ENCODE peak calls at places on chromosomes 3 and 15, in four cellular contexts. One of them, this sample, is unnamed.

GRCh38 chr3:40771112-40771511 is 246.4 kb downstream of the ZNF621 start:
- DNase-seq in stimulated activated CD4-positive, alpha-beta T cell treated with anti-CD3 and anti-CD28 coated beads, Interleukin-1b, Interleukin-23, amount 100 ng/mL, for 24 hours: no peak
- DNase-seq in brain microvascular endothelial cell: no peak
- DNase-seq in GM03348: no peak
- DNase-seq in this sample: no peak

GRCh38 chr15:34436956-34437442 is 609 bp downstream of the GOLGA8A start:
- DNase-seq in stimulated activated CD4-positive, alpha-beta T cell treated with anti-CD3 and anti-CD28 coated beads, Interleukin-1b, Interleukin-23, amount 100 ng/mL, for 24 hours: peak
- DNase-seq in brain microvascular endothelial cell: no peak
- DNase-seq in GM03348: peak
- DNase-seq in this sample: peak

GRCh38 chr15:77617507-77618285 is 15.0 kb downstream of the LINGO1 start:
- DNase-seq in stimulated activated CD4-positive, alpha-beta T cell treated with anti-CD3 and anti-CD28 coated beads, Interleukin-1b, Interleukin-23, amount 100 ng/mL, for 24 hours: no peak
- DNase-seq in brain microvascular endothelial cell: no peak
- DNase-seq in GM03348: no peak
- DNase-seq in this sample: no peak

GRCh38 chr15:62241135-62241770 is 76.2 kb upstream of the C2CD4B start:
- DNase-seq in stimulated activated CD4-positive, alpha-beta T cell treated with anti-CD3 and anti-CD28 coated beads, Interleukin-1b, Interleukin-23, amount 100 ng/mL, for 24 hours: no peak
- DNase-seq in brain microvascular endothelial cell: peak
- DNase-seq in GM03348: no peak
- DNase-seq in this sample: no peak

GRCh38 chr15:72474466-72474911 is 359 bp downstream of the ARIH1 start:
- DNase-seq in stimulated activated CD4-positive, alpha-beta T cell treated with anti-CD3 and anti-CD28 coated beads, Interleukin-1b, Interleukin-23, amount 100 ng/mL, for 24 hours: peak
- DNase-seq in brain microvascular endothelial cell: no peak
- DNase-seq in GM03348: no peak
- DNase-seq in this sample: no peak

GRCh38 chr15:68425428-68426060 is 6.4 kb downstream of the ITGA11 start:
- DNase-seq in stimulated activated CD4-positive, alpha-beta T cell treated with anti-CD3 and anti-CD28 coated beads, Interleukin-1b, Interleukin-23, amount 100 ng/mL, for 24 hours: no peak
- DNase-seq in brain microvascular endothelial cell: no peak
- DNase-seq in GM03348: peak
- DNase-seq in this sample: no peak

GRCh38 chr3:140428380-140428779 is 249.5 kb upstream of the TRIM42 start:
- DNase-seq in stimulated activated CD4-positive, alpha-beta T cell treated with anti-CD3 and anti-CD28 coated beads, Interleukin-1b, Interleukin-23, amount 100 ng/mL, for 24 hours: no peak
- DNase-seq in brain microvascular endothelial cell: no peak
- DNase-seq in GM03348: no peak
- DNase-seq in this sample: no peak

GRCh38 chr15:57345584-57345983 is 30.7 kb upstream of the CGNL1 start:
- DNase-seq in stimulated activated CD4-positive, alpha-beta T cell treated with anti-CD3 and anti-CD28 coated beads, Interleukin-1b, Interleukin-23, amount 100 ng/mL, for 24 hours: no peak
- DNase-seq in brain microvascular endothelial cell: no peak
- DNase-seq in GM03348: no peak
- DNase-seq in this sample: no peak

GRCh38 chr3:42351221-42351620 is 59.2 kb downstream of the LYZL4 start:
- DNase-seq in stimulated activated CD4-positive, alpha-beta T cell treated with anti-CD3 and anti-CD28 coated beads, Interleukin-1b, Interleukin-23, amount 100 ng/mL, for 24 hours: no peak
- DNase-seq in brain microvascular endothelial cell: peak
- DNase-seq in GM03348: peak
- DNase-seq in this sample: no peak

GRCh38 chr15:55980511-55980910 is 12.9 kb downstream of the NEDD4 start:
- DNase-seq in stimulated activated CD4-positive, alpha-beta T cell treated with anti-CD3 and anti-CD28 coated beads, Interleukin-1b, Interleukin-23, amount 100 ng/mL, for 24 hours: no peak
- DNase-seq in brain microvascular endothelial cell: no peak
- DNase-seq in GM03348: no peak
- DNase-seq in this sample: no peak

GRCh38 chr15:34161329-34161953 is 48.5 kb downstream of the KATNBL1 start:
- DNase-seq in stimulated activated CD4-positive, alpha-beta T cell treated with anti-CD3 and anti-CD28 coated beads, Interleukin-1b, Interleukin-23, amount 100 ng/mL, for 24 hours: no peak
- DNase-seq in brain microvascular endothelial cell: no peak
- DNase-seq in GM03348: no peak
- DNase-seq in this sample: no peak

GRCh38 chr3:38039899-38040261 is 872 bp downstream of the DLEC1 start:
- DNase-seq in stimulated activated CD4-positive, alpha-beta T cell treated with anti-CD3 and anti-CD28 coated beads, Interleukin-1b, Interleukin-23, amount 100 ng/mL, for 24 hours: no peak
- DNase-seq in brain microvascular endothelial cell: peak
- DNase-seq in GM03348: peak
- DNase-seq in this sample: peak

GRCh38 chr3:133945696-133946095 is 50.0 kb upstream of the RAB6B start:
- DNase-seq in stimulated activated CD4-positive, alpha-beta T cell treated with anti-CD3 and anti-CD28 coated beads, Interleukin-1b, Interleukin-23, amount 100 ng/mL, for 24 hours: no peak
- DNase-seq in brain microvascular endothelial cell: no peak
- DNase-seq in GM03348: no peak
- DNase-seq in this sample: no peak

GRCh38 chr15:75891895-75892294 is 11.8 kb upstream of the FBXO22 start:
- DNase-seq in stimulated activated CD4-positive, alpha-beta T cell treated with anti-CD3 and anti-CD28 coated beads, Interleukin-1b, Interleukin-23, amount 100 ng/mL, for 24 hours: no peak
- DNase-seq in brain microvascular endothelial cell: peak
- DNase-seq in GM03348: peak
- DNase-seq in this sample: no peak

GRCh38 chr3:149547954-149548728 is 73.6 kb downstream of the TM4SF4 start:
- DNase-seq in stimulated activated CD4-positive, alpha-beta T cell treated with anti-CD3 and anti-CD28 coated beads, Interleukin-1b, Interleukin-23, amount 100 ng/mL, for 24 hours: no peak
- DNase-seq in brain microvascular endothelial cell: peak
- DNase-seq in GM03348: peak
- DNase-seq in this sample: no peak

GRCh38 chr3:72300621-72301020 is 515.7 kb upstream of the PROK2 start:
- DNase-seq in stimulated activated CD4-positive, alpha-beta T cell treated with anti-CD3 and anti-CD28 coated beads, Interleukin-1b, Interleukin-23, amount 100 ng/mL, for 24 hours: no peak
- DNase-seq in brain microvascular endothelial cell: no peak
- DNase-seq in GM03348: no peak
- DNase-seq in this sample: no peak

GRCh38 chr15:100958326-100959065 is 39.3 kb downstream of the LRRK1 start:
- DNase-seq in stimulated activated CD4-positive, alpha-beta T cell treated with anti-CD3 and anti-CD28 coated beads, Interleukin-1b, Interleukin-23, amount 100 ng/mL, for 24 hours: no peak
- DNase-seq in brain microvascular endothelial cell: peak
- DNase-seq in GM03348: peak
- DNase-seq in this sample: no peak

GRCh38 chr3:72155391-72156064 is 370.6 kb upstream of the PROK2 start:
- DNase-seq in stimulated activated CD4-positive, alpha-beta T cell treated with anti-CD3 and anti-CD28 coated beads, Interleukin-1b, Interleukin-23, amount 100 ng/mL, for 24 hours: no peak
- DNase-seq in brain microvascular endothelial cell: peak
- DNase-seq in GM03348: peak
- DNase-seq in this sample: no peak

GRCh38 chr3:31427623-31428022 is 105.1 kb upstream of the STT3B start:
- DNase-seq in stimulated activated CD4-positive, alpha-beta T cell treated with anti-CD3 and anti-CD28 coated beads, Interleukin-1b, Interleukin-23, amount 100 ng/mL, for 24 hours: no peak
- DNase-seq in brain microvascular endothelial cell: no peak
- DNase-seq in GM03348: no peak
- DNase-seq in this sample: no peak

GRCh38 chr15:63473007-63473748 is 31.2 kb upstream of the USP3 start:
- DNase-seq in stimulated activated CD4-positive, alpha-beta T cell treated with anti-CD3 and anti-CD28 coated beads, Interleukin-1b, Interleukin-23, amount 100 ng/mL, for 24 hours: no peak
- DNase-seq in brain microvascular endothelial cell: no peak
- DNase-seq in GM03348: no peak
- DNase-seq in this sample: no peak

GRCh38 chr3:185823280-185824044 is 1.4 kb downstream of the IGF2BP2 start:
- DNase-seq in stimulated activated CD4-positive, alpha-beta T cell treated with anti-CD3 and anti-CD28 coated beads, Interleukin-1b, Interleukin-23, amount 100 ng/mL, for 24 hours: no peak
- DNase-seq in brain microvascular endothelial cell: no peak
- DNase-seq in GM03348: peak
- DNase-seq in this sample: no peak

GRCh38 chr3:187281191-187281714 is 10.3 kb downstream of the MASP1 start:
- DNase-seq in stimulated activated CD4-positive, alpha-beta T cell treated with anti-CD3 and anti-CD28 coated beads, Interleukin-1b, Interleukin-23, amount 100 ng/mL, for 24 hours: no peak
- DNase-seq in brain microvascular endothelial cell: peak
- DNase-seq in GM03348: peak
- DNase-seq in this sample: no peak

GRCh38 chr15:79676621-79677020 is 220.2 kb downstream of the MTHFS start:
- DNase-seq in stimulated activated CD4-positive, alpha-beta T cell treated with anti-CD3 and anti-CD28 coated beads, Interleukin-1b, Interleukin-23, amount 100 ng/mL, for 24 hours: no peak
- DNase-seq in brain microvascular endothelial cell: no peak
- DNase-seq in GM03348: no peak
- DNase-seq in this sample: no peak

GRCh38 chr15:43105778-43106485 is at the start of gene UBR1:
- DNase-seq in stimulated activated CD4-positive, alpha-beta T cell treated with anti-CD3 and anti-CD28 coated beads, Interleukin-1b, Interleukin-23, amount 100 ng/mL, for 24 hours: peak
- DNase-seq in brain microvascular endothelial cell: peak
- DNase-seq in GM03348: peak
- DNase-seq in this sample: peak

GRCh38 chr15:52496776-52497470 is 31.8 kb downstream of the MYO5A start:
- DNase-seq in stimulated activated CD4-positive, alpha-beta T cell treated with anti-CD3 and anti-CD28 coated beads, Interleukin-1b, Interleukin-23, amount 100 ng/mL, for 24 hours: peak
- DNase-seq in brain microvascular endothelial cell: peak
- DNase-seq in GM03348: no peak
- DNase-seq in this sample: no peak

This sample was measured in central memory CD8-positive, alpha-beta T cell.